ENCODE peak calls at places on chromosomes 3 and 15, in nine cellular contexts. B, G, A, Q, T, H, Z, C and N are unnamed samples.

GRCh38 chr3:53238051-53238850 is 17.6 kb downstream of the TKT start:
- DNase-seq in B (peak; percentile 72), G (no peak), A (no peak), Q (no peak), T (no peak), H (peak; percentile 90), Z (peak; percentile 88), C (peak; percentile 92), N (no peak)

GRCh38 chr15:31393441-31394091 is 66.9 kb downstream of the KLF13 start:
- DNase-seq in B (no peak), G (no peak), A (peak; percentile 21), Q (no peak), T (no peak), H (no peak), Z (no peak), C (no peak), N (peak; percentile 26)

GRCh38 chr3:11244131-11244677 is 28.0 kb upstream of the ATG7 start:
- DNase-seq in B (peak; percentile 50), G (no peak), A (no peak), Q (no peak), T (no peak), H (no peak), Z (peak; percentile 33), C (peak; percentile 30), N (no peak)

GRCh38 chr3:160707187-160707789 is 30.3 kb downstream of the ARL14 start:
- DNase-seq in B (peak; percentile 5), G (no peak), A (peak; percentile 75), Q (no peak), T (peak; percentile 55), H (no peak), Z (peak; percentile 73), C (peak; percentile 74), N (peak; percentile 25)

GRCh38 chr3:42911551-42911950 is 5.6 kb downstream of the ZNF662 start:
- DNase-seq in B (no peak), G (no peak), A (no peak), Q (no peak), T (no peak), H (no peak), Z (no peak), C (no peak), N (no peak)

GRCh38 chr3:138912237-138912636 is 34.7 kb downstream of the FOXL2 start:
- DNase-seq in B (no peak), G (no peak), A (no peak), Q (no peak), T (no peak), H (no peak), Z (peak; percentile 32), C (no peak), N (no peak)

GRCh38 chr3:81744366-81744765 is 17.1 kb downstream of the GBE1 start:
- DNase-seq in B (peak; percentile 75), G (no peak), A (no peak), Q (no peak), T (no peak), H (peak; percentile 95), Z (peak; percentile 96), C (no peak), N (no peak)

GRCh38 chr3:172208586-172209332 is 169.4 kb downstream of the FNDC3B start:
- DNase-seq in B (no peak), G (no peak), A (no peak), Q (no peak), T (no peak), H (no peak), Z (no peak), C (no peak), N (no peak)

GRCh38 chr3:179542375-179542774 is 20.4 kb upstream of the ACTL6A start:
- DNase-seq in B (no peak), G (no peak), A (no peak), Q (no peak), T (no peak), H (no peak), Z (no peak), C (no peak), N (no peak)

GRCh38 chr3:190319660-190320059 is 2.6 kb downstream of the CLDN1 start:
- DNase-seq in B (peak; percentile 94), G (no peak), A (no peak), Q (no peak), T (no peak), H (no peak), Z (no peak), C (no peak), N (no peak)

GRCh38 chr3:197392961-197393360 is 94.5 kb upstream of the DLG1 start:
- DNase-seq in B (no peak), G (no peak), A (no peak), Q (no peak), T (no peak), H (no peak), Z (peak; percentile 28), C (no peak), N (no peak)

GRCh38 chr3:109642042-109642441 is 304.7 kb upstream of the DPPA4 start:
- DNase-seq in B (no peak), G (no peak), A (no peak), Q (no peak), T (no peak), H (no peak), Z (no peak), C (no peak), N (no peak)

GRCh38 chr15:70258369-70259029 is 160.8 kb upstream of the TLE3 start:
- DNase-seq in B (no peak), G (no peak), A (no peak), Q (no peak), T (no peak), H (no peak), Z (peak; percentile 21), C (no peak), N (peak; percentile 75)

GRCh38 chr15:87477759-87478687 is 778.5 kb downstream of the NTRK3 start:
- DNase-seq in B (peak; percentile 73), G (no peak), A (peak; percentile 76), Q (no peak), T (peak; percentile 74), H (peak; percentile 16), Z (peak; percentile 71), C (peak; percentile 67), N (no peak)

GRCh38 chr15:64688179-64688578 is 87.2 kb downstream of the RBPMS2 start:
- DNase-seq in B (no peak), G (no peak), A (no peak), Q (no peak), T (no peak), H (no peak), Z (no peak), C (no peak), N (no peak)

GRCh38 chr15:31328999-31329639 is 2.5 kb downstream of the KLF13 start:
- DNase-seq in B (no peak), G (no peak), A (no peak), Q (no peak), T (no peak), H (no peak), Z (no peak), C (no peak), N (no peak)

GRCh38 chr3:89025185-89025584 is 82.2 kb upstream of the EPHA3 start:
- DNase-seq in B (peak; percentile 24), G (no peak), A (no peak), Q (no peak), T (peak; percentile 45), H (peak; percentile 72), Z (no peak), C (peak; percentile 97), N (no peak)

GRCh38 chr3:73813291-73813977 is 188.7 kb upstream of the PDZRN3 start:
- DNase-seq in B (no peak), G (no peak), A (no peak), Q (no peak), T (no peak), H (no peak), Z (peak; percentile 85), C (no peak), N (no peak)

GRCh38 chr3:162007722-162008121 is 511.1 kb downstream of the OTOL1 start:
- DNase-seq in B (no peak), G (no peak), A (no peak), Q (no peak), T (no peak), H (peak; percentile 25), Z (no peak), C (no peak), N (no peak)

GRCh38 chr3:30340500-30340899 is 265.9 kb upstream of the TGFBR2 start:
- DNase-seq in B (no peak), G (no peak), A (no peak), Q (no peak), T (no peak), H (no peak), Z (no peak), C (no peak), N (no peak)

GRCh38 chr3:10242182-10243065 is 5.8 kb upstream of the TATDN2 start:
- DNase-seq in B (no peak), G (no peak), A (no peak), Q (no peak), T (no peak), H (no peak), Z (peak; percentile 82), C (no peak), N (no peak)

GRCh38 chr3:44992555-44993470 is 16.8 kb downstream of the EXOSC7 start:
- DNase-seq in B (peak; percentile 94), G (no peak), A (no peak), Q (no peak), T (no peak), H (no peak), Z (peak; percentile 38), C (peak; percentile 53), N (no peak)

GRCh38 chr3:110234831-110235230 is 836.8 kb upstream of the NECTIN3 start:
- DNase-seq in B (no peak), G (no peak), A (no peak), Q (no peak), T (no peak), H (no peak), Z (peak; percentile 19), C (no peak), N (no peak)

GRCh38 chr15:70048578-70048977 is 49.1 kb downstream of the TLE3 start:
- DNase-seq in B (no peak), G (no peak), A (no peak), Q (no peak), T (no peak), H (no peak), Z (no peak), C (no peak), N (no peak)

GRCh38 chr3:142940472-142940871 is 23.0 kb downstream of the PAQR9 start:
- DNase-seq in B (no peak), G (no peak), A (no peak), Q (no peak), T (no peak), H (no peak), Z (no peak), C (no peak), N (no peak)

GRCh38 chr15:41284425-41285177 is 47.8 kb downstream of the OIP5 start:
- DNase-seq in B (no peak), G (no peak), A (peak; percentile 4), Q (no peak), T (no peak), H (no peak), Z (peak; percentile 25), C (peak; percentile 30), N (no peak)

GRCh38 chr15:45384700-45385099 is 6.4 kb upstream of the GATM start:
- DNase-seq in B (no peak), G (no peak), A (no peak), Q (no peak), T (no peak), H (no peak), Z (no peak), C (no peak), N (no peak)

GRCh38 chr3:159866201-159866746 is 122.4 kb upstream of the IL12A start:
- DNase-seq in B (no peak), G (no peak), A (no peak), Q (no peak), T (no peak), H (no peak), Z (peak; percentile 40), C (no peak), N (no peak)